ENCODE peak calls at places on chromosomes 12 and 14, in ten cellular contexts. A is heart left ventricle, U is fibroblast of the aortic adventitia, L is AG10803, C is choroid plexus epithelial cell, W is colonic mucosa, Y is astrocyte of the cerebellum, F is fibroblast of mammary gland, J is HFF-Myc, T is PC-3. V is an unnamed sample.

GRCh38 chr12:87368259-87368658 is 660.9 kb downstream of the C12orf50 start:
- DNase-seq in T (no peak), F (no peak), U (no peak), C (no peak), J (no peak), L (no peak), W (no peak), A (no peak), Y (no peak), V (no peak)

GRCh38 chr14:95463173-95463901 is 53.1 kb downstream of the SYNE3 start:
- DNase-seq in C (no peak), T (no peak), L (no peak), F (no peak), J (no peak), U (peak), W (peak), A (no peak), Y (no peak), V (no peak)

GRCh38 chr12:95571369-95571768 is 20.1 kb upstream of the USP44 start:
- DNase-seq in T (no peak), L (no peak), U (no peak), A (no peak), J (no peak), F (no peak), Y (no peak), C (no peak), W (no peak), V (no peak)

GRCh38 chr12:52122904-52123303 is 43.4 kb downstream of the SMIM41 start:
- DNase-seq in Y (no peak), C (no peak), J (no peak), A (no peak), L (no peak), W (no peak), F (no peak), U (no peak), T (no peak), V (no peak)

GRCh38 chr12:23066095-23066494 is 441.1 kb downstream of the ETNK1 start:
- DNase-seq in C (no peak), Y (no peak), J (no peak), L (no peak), A (no peak), T (no peak), U (peak), F (peak), W (no peak), V (no peak)

GRCh38 chr12:113048716-113049127 is 7.8 kb upstream of the DTX1 start:
- DNase-seq in L (peak), C (peak), J (peak), U (peak), W (peak), F (peak), T (peak), Y (peak), A (peak), V (peak)

GRCh38 chr14:72644758-72645489 is 249.0 kb downstream of the DPF3 start:
- DNase-seq in F (peak), C (no peak), L (no peak), T (no peak), W (no peak), J (no peak), Y (no peak), A (no peak), U (no peak), V (no peak)

GRCh38 chr12:87383705-87384104 is 645.5 kb downstream of the C12orf50 start:
- DNase-seq in W (no peak), U (peak), C (peak), A (no peak), T (peak), Y (no peak), L (no peak), J (no peak), F (no peak), V (no peak)

GRCh38 chr14:96597680-96598079 is 95.5 kb downstream of the PAPOLA start:
- DNase-seq in T (no peak), U (no peak), A (no peak), C (no peak), W (no peak), L (no peak), Y (no peak), F (no peak), J (no peak), V (no peak)

GRCh38 chr14:85702937-85703336 is 173.0 kb downstream of the FLRT2 start:
- DNase-seq in F (peak), C (peak), U (peak), Y (peak), J (no peak), L (peak), T (no peak), W (no peak), A (no peak), V (no peak)

GRCh38 chr14:75991753-75992152 is 6.2 kb downstream of the IFT43 start:
- DNase-seq in J (no peak), U (peak), T (no peak), C (no peak), A (no peak), W (no peak), L (peak), Y (no peak), F (peak), V (no peak)

GRCh38 chr14:78143489-78144145 is 26.6 kb upstream of the NRXN3 start:
- DNase-seq in U (peak), J (no peak), L (no peak), T (peak), C (peak), A (no peak), Y (peak), W (no peak), F (peak), V (no peak)

GRCh38 chr12:24948452-24948815 is 467 bp downstream of the BCAT1 start:
- DNase-seq in F (peak), A (no peak), Y (no peak), L (peak), U (peak), C (peak), W (no peak), J (no peak), T (no peak), V (no peak)

GRCh38 chr12:95959107-95959506 is 16.0 kb downstream of the AMDHD1 start:
- DNase-seq in F (peak), U (peak), A (no peak), L (peak), W (no peak), T (peak), Y (no peak), C (peak), J (no peak), V (no peak)

GRCh38 chr14:23562822-23563472 is 4.6 kb downstream of the AP1G2 start:
- DNase-seq in A (no peak), U (peak), Y (no peak), T (peak), F (peak), W (peak), J (no peak), C (peak), L (peak), V (peak)

GRCh38 chr14:91417983-91418386 is 365 bp upstream of the CCDC88C start:
- DNase-seq in L (no peak), C (no peak), U (no peak), A (no peak), F (no peak), J (no peak), Y (no peak), W (no peak), T (peak), V (no peak)

GRCh38 chr14:99773496-99774203 is 19.6 kb upstream of the EML1 start:
- DNase-seq in U (no peak), C (no peak), T (no peak), J (no peak), Y (no peak), L (no peak), W (no peak), A (no peak), F (no peak), V (no peak)

GRCh38 chr14:25048170-25049126 is 1.5 kb downstream of the STXBP6 start:
- DNase-seq in A (peak), Y (peak), F (peak), W (peak), L (peak), J (no peak), T (peak), U (peak), C (peak), V (no peak)

GRCh38 chr12:81400024-81400423 is 322.1 kb downstream of the ACSS3 start:
- DNase-seq in W (no peak), F (no peak), Y (no peak), U (no peak), A (no peak), T (no peak), L (no peak), C (no peak), J (no peak), V (no peak)

GRCh38 chr12:94550964-94551363 is 91.3 kb upstream of the CEP83 start:
- DNase-seq in J (no peak), T (no peak), A (no peak), L (no peak), W (no peak), F (peak), U (no peak), Y (no peak), C (no peak), V (no peak)

GRCh38 chr14:101543814-101544213 is 17.5 kb upstream of the DIO3 start:
- DNase-seq in Y (no peak), L (no peak), F (no peak), J (no peak), C (no peak), T (no peak), W (no peak), A (no peak), U (no peak), V (no peak)

GRCh38 chr12:105933671-105934665 is 204.8 kb downstream of the NUAK1 start:
- DNase-seq in T (peak), U (peak), J (peak), F (peak), C (peak), L (peak), A (no peak), Y (peak), W (peak), V (peak)

GRCh38 chr12:58309806-58310205 is 368.4 kb downstream of the ATP23 start:
- DNase-seq in T (peak), J (no peak), F (no peak), U (no peak), W (no peak), C (peak), L (no peak), Y (no peak), A (no peak), V (no peak)

GRCh38 chr14:64082837-64083236 is 211.3 kb downstream of the ESR2 start:
- DNase-seq in U (no peak), F (peak), J (no peak), W (no peak), L (no peak), A (no peak), C (peak), T (no peak), Y (no peak), V (no peak)

GRCh38 chr14:80275208-80275850 is 64.0 kb upstream of the DIO2 start:
- DNase-seq in U (peak), F (peak), L (peak), A (no peak), J (no peak), Y (peak), W (no peak), C (peak), T (no peak), V (no peak)

GRCh38 chr12:88418856-88419497 is 161.3 kb downstream of the KITLG start:
- DNase-seq in T (peak), C (peak), J (no peak), U (peak), A (no peak), W (no peak), F (peak), Y (no peak), L (peak), V (no peak)

GRCh38 chr12:98440165-98440581 is 75.2 kb upstream of the TMPO start:
- DNase-seq in L (peak), J (peak), Y (peak), T (peak), W (peak), U (peak), F (peak), C (peak), A (peak), V (peak)

GRCh38 chr14:76780360-76780759 is 19.1 kb downstream of the VASH1 start:
- DNase-seq in U (no peak), W (no peak), C (no peak), L (no peak), F (no peak), Y (no peak), T (no peak), J (no peak), A (no peak), V (no peak)

GRCh38 chr14:52835122-52835903 is 43.9 kb upstream of the GNPNAT1 start:
- DNase-seq in A (no peak), W (no peak), T (peak), J (no peak), C (peak), Y (no peak), U (peak), F (peak), L (peak), V (no peak)

GRCh38 chr12:96516472-96517417 is 27.4 kb downstream of the CFAP54 start:
- DNase-seq in Y (peak), F (peak), J (peak), A (peak), T (peak), C (peak), W (peak), U (peak), L (peak), V (peak)

GRCh38 chr12:2540535-2540941 is 254.2 kb upstream of the FKBP4 start:
- DNase-seq in A (peak), F (no peak), T (no peak), J (no peak), U (no peak), W (no peak), L (no peak), Y (no peak), C (no peak), V (no peak)

DNA sequence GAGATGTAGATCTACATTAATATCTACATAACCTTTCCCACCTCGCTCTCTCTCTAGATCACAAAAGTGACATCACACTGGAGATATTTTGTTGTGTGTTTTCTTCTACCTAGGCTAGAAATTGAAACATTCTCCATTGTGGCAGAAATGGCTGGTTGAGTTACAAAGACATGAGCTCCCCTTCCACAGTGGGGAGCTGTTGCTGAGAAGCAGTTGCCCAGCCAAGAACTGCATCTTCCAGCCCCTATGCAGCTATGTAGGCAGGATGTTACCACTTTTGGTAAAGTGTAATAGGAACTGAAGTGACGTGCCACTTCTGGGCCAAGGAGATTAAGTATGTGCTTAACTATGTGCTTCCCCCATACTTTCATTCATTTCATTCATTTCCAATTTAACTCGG is 138.7 kb upstream of the E2F7 start:
- DNase-seq in C (peak), F (peak), U (no peak), L (no peak), A (no peak), T (peak), W (no peak), J (no peak), Y (no peak), V (no peak)
- TF ChIP-seq CTCF in C (peak), F (peak), U (no peak), L (no peak), A (no peak), T (peak), W (no peak), J (peak), Y (no peak), V (no peak)

GRCh38 chr12:48957141-48958048 is at the start of gene ARF3:
- DNase-seq in T (peak), W (peak), C (peak), A (peak), U (peak), Y (peak), F (peak), J (peak), L (peak), V (peak)

GRCh38 chr12:48952691-48953090 is 4.6 kb downstream of the ARF3 start:
- DNase-seq in T (no peak), W (no peak), F (no peak), A (no peak), U (no peak), Y (no peak), C (no peak), J (no peak), L (no peak), V (no peak)

GRCh38 chr12:48954061-48954460 is 3.2 kb downstream of the ARF3 start:
- DNase-seq in J (no peak), W (no peak), T (no peak), C (no peak), F (no peak), U (no peak), L (no peak), Y (no peak), A (no peak), V (no peak)

GRCh38 chr12:48956279-48957140 is 777 bp downstream of the ARF3 start:
- DNase-seq in A (peak), F (peak), T (peak), L (peak), Y (peak), U (peak), J (peak), W (peak), C (peak), V (peak)

DNA sequence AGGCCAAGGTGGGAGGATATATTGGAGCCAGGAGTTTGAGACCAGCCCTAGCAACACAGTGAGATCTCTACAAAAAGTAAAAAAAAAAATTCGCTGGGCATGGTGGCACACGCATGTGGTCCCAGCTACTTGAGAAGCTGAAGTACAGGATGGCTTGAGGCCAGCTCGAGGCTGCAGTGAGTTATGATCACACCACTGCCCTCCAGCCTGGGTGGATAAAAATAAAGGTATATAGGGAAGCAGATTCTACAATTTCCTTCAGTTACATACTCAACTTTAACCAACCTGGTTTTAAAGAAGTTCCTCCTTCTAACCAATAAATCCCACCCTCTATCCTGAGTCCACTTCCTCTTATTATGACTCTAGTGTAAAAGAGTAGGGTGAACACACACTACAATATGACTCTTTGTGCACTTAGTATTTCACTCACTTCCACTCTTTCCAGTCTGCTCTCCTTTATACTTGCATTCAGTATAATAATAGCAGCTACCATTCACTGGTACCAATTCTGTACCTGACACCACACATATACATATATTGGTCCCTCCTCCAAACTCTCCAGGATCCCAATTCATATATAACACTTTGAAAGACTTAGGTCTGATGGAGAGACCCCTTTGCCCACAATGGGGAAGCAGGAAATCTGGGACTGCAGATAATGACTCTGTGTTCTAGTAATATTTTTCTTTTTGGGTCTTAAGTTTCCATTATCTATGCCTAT is 2.3 kb downstream of the ARF3 start:
- DNase-seq in J (no peak), F (no peak), A (no peak), U (no peak), W (no peak), L (no peak), Y (no peak), C (no peak), T (no peak), V (no peak)
- H3K4me3 ChIP-seq in J (no peak), F (no peak), A (no peak), U (no peak), W (no peak), L (no peak), Y (no peak), C (no peak), T (peak), V (no peak)

DNA sequence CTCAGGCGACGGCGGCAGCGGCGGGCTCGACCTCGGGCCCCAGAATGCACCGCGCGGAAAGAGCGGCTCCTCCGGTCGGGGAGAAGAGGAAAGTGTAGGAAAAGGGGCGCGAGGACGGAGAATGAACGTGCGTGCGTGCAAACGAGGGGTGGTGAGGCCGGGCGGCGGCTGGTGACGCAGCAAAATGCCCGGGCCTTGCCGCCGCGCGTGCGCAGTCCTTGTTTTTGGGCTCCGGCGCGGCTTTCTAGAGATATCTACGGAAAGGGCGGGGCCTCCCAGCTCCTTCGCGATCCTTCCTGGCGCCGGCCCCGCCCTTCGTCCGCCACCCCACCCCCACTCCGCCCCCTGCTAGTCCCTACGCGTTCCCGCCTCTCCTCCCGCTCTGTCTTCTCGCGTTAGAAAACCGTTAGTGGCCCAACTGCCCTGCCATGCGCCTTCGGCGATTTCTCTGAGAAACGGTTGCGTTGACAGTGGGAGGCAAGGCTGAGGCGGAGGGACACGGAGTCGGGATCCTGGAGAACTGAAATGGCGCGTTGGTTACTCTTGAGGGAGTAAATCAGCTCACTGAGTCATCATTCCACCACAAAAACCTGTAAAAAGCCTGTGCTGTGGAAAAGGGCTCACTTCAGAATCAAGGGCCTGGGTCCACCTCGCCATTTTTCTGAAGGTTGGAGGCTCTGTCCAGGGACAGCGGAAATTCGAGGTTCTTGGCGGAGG is at the start of gene PTGES3:
- DNase-seq in F (peak), T (peak), J (peak), W (peak), U (peak), Y (peak), A (peak), L (peak), C (peak), V (peak)
- TF ChIP-seq CTCF in F (no peak), T (no peak), J (no peak), W (no peak), U (peak), Y (no peak), A (no peak), L (no peak), C (no peak), V (no peak)

DNA sequence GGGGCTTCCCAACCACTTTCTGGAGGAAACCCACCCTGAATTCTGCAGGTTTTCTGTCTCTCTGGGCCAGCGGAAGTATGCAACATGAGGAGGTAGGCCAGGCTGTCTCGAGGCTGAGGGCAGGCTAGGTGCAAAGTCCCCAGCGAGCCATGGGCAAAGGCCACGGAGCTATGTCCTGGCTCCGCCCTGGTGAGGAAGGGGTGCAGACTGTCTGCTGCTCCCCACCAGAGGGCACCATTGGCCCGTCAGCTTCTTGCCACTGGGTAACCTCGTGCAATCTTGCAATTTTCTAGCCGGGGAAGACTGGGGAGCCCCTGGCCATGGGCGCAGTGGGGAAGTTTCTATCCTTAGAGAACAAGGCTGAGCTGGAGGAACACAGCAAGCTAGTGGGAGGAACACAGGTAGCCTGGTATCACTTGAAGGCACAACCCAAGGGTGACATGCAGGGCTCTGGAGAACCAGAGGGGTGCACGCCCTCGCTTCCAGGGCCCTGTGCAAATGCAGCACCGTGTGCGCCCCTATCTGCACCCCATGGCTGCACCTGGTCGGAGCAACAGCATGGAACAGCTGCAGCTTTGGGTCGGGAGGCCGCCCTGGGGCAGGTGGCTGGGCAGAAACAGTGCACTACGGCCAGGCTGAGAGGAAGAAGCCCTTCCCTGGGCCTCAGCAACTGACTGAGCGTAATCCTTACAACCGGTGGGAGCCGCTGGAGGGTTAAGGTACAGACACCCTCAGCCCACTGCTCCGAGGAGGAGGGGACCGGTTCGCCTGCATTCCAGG is 27.6 kb upstream of the RPLP0 start:
- DNase-seq in L (peak), F (peak), W (peak), J (no peak), A (peak), C (peak), U (peak), Y (peak), T (peak), V (peak)
- H3K4me3 ChIP-seq in L (peak), F (no peak), W (no peak), J (no peak), A (peak), C (no peak), U (peak), Y (no peak), T (peak), V (no peak)

GRCh38 chr12:46005151-46005797 is 14.9 kb upstream of the SCAF11 start:
- DNase-seq in U (peak), F (peak), A (no peak), J (no peak), Y (no peak), T (peak), W (no peak), C (peak), L (peak), V (no peak)
- TF ChIP-seq CTCF in U (peak), F (peak), A (peak), J (peak), Y (peak), T (peak), W (peak), C (peak), L (peak), V (peak)

V was measured in AG04450.